ENCODE peak calls at places on chromosome 19, in eight cellular contexts. S is left ventricle myocardium inferior, M is mucosa of descending colon, A is IMR-90, F is spleen, I is MCF 10A, P is neural crest cell, N is RWPE2. V is an unnamed sample.

GRCh38 chr19:4622695-4623421 is 16.5 kb upstream of the TNFAIP8L1 start:
- DNase-seq in S (no peak), M (no peak), A (no peak), F (no peak), I (no peak), P (no peak), N (no peak), V (peak)

GRCh38 chr19:10182847-10183246 is 11.9 kb downstream of the DNMT1 start:
- DNase-seq in S (no peak), M (no peak), A (no peak), F (no peak), I (no peak), P (no peak), N (no peak), V (no peak)

GRCh38 chr19:30640266-30640965 is 268.2 kb downstream of the ZNF536 start:
- DNase-seq in S (no peak), M (no peak), A (no peak), F (no peak), I (no peak), P (no peak), N (no peak), V (no peak)

GRCh38 chr19:50723069-50723468 is at the start of gene CLEC11A:
- DNase-seq in S (peak), M (peak), A (peak), F (no peak), I (no peak), P (no peak), N (no peak), V (peak)

GRCh38 chr19:45291834-45292233 is 30.8 kb downstream of the CKM start:
- DNase-seq in S (no peak), M (no peak), A (no peak), F (no peak), I (no peak), P (no peak), N (no peak), V (no peak)

GRCh38 chr19:47228168-47228936 is 2.6 kb downstream of the BBC3 start:
- DNase-seq in S (peak), M (peak), A (peak), F (peak), I (peak), P (no peak), N (no peak), V (no peak)

GRCh38 chr19:16227837-16228636 is 30.3 kb downstream of the AP1M1 start:
- DNase-seq in S (no peak), M (no peak), A (no peak), F (no peak), I (no peak), P (no peak), N (no peak), V (no peak)

GRCh38 chr19:40247735-40248262 is 21.3 kb upstream of the CCNP start:
- DNase-seq in S (no peak), M (no peak), A (no peak), F (no peak), I (no peak), P (no peak), N (no peak), V (no peak)

GRCh38 chr19:18789883-18790565 is 1.1 kb downstream of the COMP start:
- DNase-seq in S (no peak), M (no peak), A (no peak), F (peak), I (no peak), P (no peak), N (peak), V (peak)

GRCh38 chr19:4415352-4415751 is 12.9 kb downstream of the CHAF1A start:
- DNase-seq in S (no peak), M (no peak), A (no peak), F (no peak), I (no peak), P (no peak), N (no peak), V (no peak)

GRCh38 chr19:19110410-19111137 is 27.7 kb downstream of the TMEM161A start:
- DNase-seq in S (no peak), M (peak), A (no peak), F (no peak), I (no peak), P (peak), N (no peak), V (peak)

GRCh38 chr19:46068345-46069258 is 27.8 kb upstream of the IGFL4 start:
- DNase-seq in S (no peak), M (peak), A (peak), F (no peak), I (peak), P (no peak), N (peak), V (no peak)

GRCh38 chr19:7618771-7619510 is 10.4 kb downstream of the XAB2 start:
- DNase-seq in S (no peak), M (peak), A (no peak), F (no peak), I (peak), P (no peak), N (no peak), V (no peak)

GRCh38 chr19:13022859-13023636 is 27.8 kb downstream of the NFIX start:
- DNase-seq in S (peak), M (peak), A (peak), F (no peak), I (peak), P (no peak), N (peak), V (no peak)

GRCh38 chr19:49553451-49554271 is 25.9 kb downstream of the RCN3 start:
- DNase-seq in S (no peak), M (peak), A (peak), F (no peak), I (peak), P (no peak), N (no peak), V (no peak)

GRCh38 chr19:7699422-7700127 is 2.4 kb downstream of the FCER2 start:
- DNase-seq in S (no peak), M (no peak), A (no peak), F (no peak), I (peak), P (no peak), N (no peak), V (no peak)

GRCh38 chr19:14070268-14071050 is 2.1 kb upstream of the MISP3 start:
- DNase-seq in S (peak), M (no peak), A (no peak), F (no peak), I (no peak), P (no peak), N (no peak), V (no peak)

GRCh38 chr19:3482507-3483225 is 575 bp downstream of the SMIM44 start:
- DNase-seq in S (no peak), M (peak), A (no peak), F (no peak), I (no peak), P (no peak), N (no peak), V (no peak)

GRCh38 chr19:58585442-58586130 is 12.5 kb upstream of the MZF1 start:
- DNase-seq in S (no peak), M (no peak), A (peak), F (no peak), I (no peak), P (peak), N (no peak), V (no peak)

GRCh38 chr19:3980353-3981251 is 4.7 kb downstream of the EEF2 start:
- DNase-seq in S (no peak), M (no peak), A (no peak), F (no peak), I (no peak), P (no peak), N (no peak), V (no peak)

GRCh38 chr19:35715981-35716734 is 1.6 kb upstream of the KMT2B start:
- DNase-seq in S (peak), M (peak), A (peak), F (peak), I (no peak), P (no peak), N (peak), V (peak)

GRCh38 chr19:35712910-35713845 is 4.6 kb upstream of the KMT2B start:
- DNase-seq in S (no peak), M (no peak), A (no peak), F (no peak), I (no peak), P (no peak), N (no peak), V (no peak)

GRCh38 chr19:35713904-35714440 is 3.8 kb upstream of the KMT2B start:
- DNase-seq in S (no peak), M (no peak), A (no peak), F (no peak), I (no peak), P (no peak), N (peak), V (no peak)

GRCh38 chr19:35715355-35715809 is 2.4 kb upstream of the KMT2B start:
- DNase-seq in S (no peak), M (no peak), A (no peak), F (peak), I (no peak), P (no peak), N (no peak), V (no peak)

DNA sequence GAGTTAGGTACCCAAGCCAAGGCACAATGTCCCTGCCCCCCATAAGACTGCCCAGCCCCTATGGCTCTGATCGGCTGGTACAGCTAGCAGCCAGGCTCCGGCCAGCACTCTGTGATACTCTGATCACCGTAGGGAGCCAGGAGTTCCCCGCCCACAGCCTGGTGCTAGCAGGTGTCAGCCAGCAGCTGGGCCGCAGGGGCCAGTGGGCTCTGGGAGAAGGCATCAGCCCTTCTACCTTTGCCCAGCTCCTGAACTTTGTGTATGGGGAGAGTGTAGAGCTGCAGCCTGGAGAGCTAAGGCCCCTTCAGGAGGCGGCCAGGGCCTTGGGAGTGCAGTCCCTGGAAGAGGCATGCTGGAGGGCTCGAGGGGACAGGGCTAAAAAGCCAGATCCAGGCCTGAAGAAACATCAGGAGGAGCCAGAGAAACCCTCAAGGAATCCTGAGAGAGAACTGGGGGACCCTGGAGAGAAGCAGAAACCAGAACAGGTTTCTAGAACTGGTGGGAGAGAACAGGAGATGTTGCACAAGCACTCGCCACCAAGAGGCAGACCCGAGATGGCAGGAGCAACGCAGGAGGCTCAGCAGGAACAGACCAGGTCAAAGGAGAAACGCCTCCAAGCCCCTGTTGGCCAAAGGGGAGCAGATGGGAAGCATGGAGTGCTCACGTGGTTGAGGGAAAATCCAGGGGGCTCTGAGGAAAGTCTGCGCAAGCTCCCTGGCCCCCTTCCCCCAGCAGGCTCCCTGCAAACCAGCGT is 3.0 kb upstream of the KMT2B start:
- DNase-seq in S (no peak), M (no peak), A (no peak), F (no peak), I (no peak), P (no peak), N (no peak), V (no peak)
- TF ChIP-seq CTCF in S (no peak), M (no peak), A (no peak), F (peak), I (no peak), P (no peak), N (no peak), V (no peak)

GRCh38 chr19:11335449-11336146 is 3.9 kb downstream of the RAB3D start:
- DNase-seq in S (no peak), M (no peak), A (no peak), F (no peak), I (no peak), P (no peak), N (no peak), V (no peak)

GRCh38 chr19:11339254-11340098 is at the start of gene RAB3D:
- DNase-seq in S (peak), M (peak), A (peak), F (peak), I (peak), P (peak), N (peak), V (peak)

GRCh38 chr19:11338164-11338563 is 1.3 kb downstream of the RAB3D start:
- DNase-seq in S (no peak), M (peak), A (no peak), F (no peak), I (no peak), P (no peak), N (no peak), V (no peak)

GRCh38 chr19:11338569-11339253 is 746 bp downstream of the RAB3D start:
- DNase-seq in S (no peak), M (no peak), A (no peak), F (no peak), I (peak), P (no peak), N (no peak), V (no peak)

DNA sequence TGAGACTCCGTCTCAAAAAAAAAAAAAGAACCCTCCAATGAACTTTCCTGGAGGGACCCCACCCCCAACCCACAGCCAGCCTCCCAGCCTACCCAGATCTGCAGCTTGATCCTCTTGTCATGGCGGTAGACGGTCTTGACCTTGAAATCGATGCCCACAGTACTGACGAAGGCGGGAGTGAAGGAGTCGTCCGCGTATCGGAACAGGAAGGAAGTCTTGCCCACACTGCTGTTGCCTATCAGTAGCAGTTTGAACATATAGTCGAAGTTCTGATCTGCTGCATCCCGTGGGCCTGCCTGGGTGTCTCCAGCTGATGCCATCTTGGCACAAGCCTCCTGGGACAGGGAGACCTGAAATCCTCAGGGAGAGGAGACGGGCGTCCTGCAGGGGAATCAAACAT is 2.4 kb downstream of the RAB3D start:
- DNase-seq in S (no peak), M (no peak), A (no peak), F (no peak), I (no peak), P (no peak), N (no peak), V (no peak)
- TF ChIP-seq CTCF in S (no peak), M (no peak), A (no peak), F (no peak), I (no peak), P (no peak), N (no peak), V (no peak)

GRCh38 chr19:1601613-1602064 is 3.6 kb downstream of the UQCR11 start:
- DNase-seq in S (no peak), M (no peak), A (no peak), F (no peak), I (no peak), P (no peak), N (no peak), V (no peak)
- TF ChIP-seq CTCF in S (no peak), M (no peak), A (peak), F (no peak), I (peak), P (peak), N (no peak), V (peak)

GRCh38 chr19:1514295-1514661 is 1.5 kb upstream of the ADAMTSL5 start:
- DNase-seq in S (no peak), M (no peak), A (no peak), F (no peak), I (no peak), P (no peak), N (no peak), V (no peak)

GRCh38 chr19:1512671-1513491 is at the start of gene ADAMTSL5:
- DNase-seq in S (peak), M (peak), A (peak), F (no peak), I (peak), P (no peak), N (no peak), V (peak)

GRCh38 chr19:1511989-1512338 is 855 bp downstream of the ADAMTSL5 start:
- DNase-seq in S (no peak), M (no peak), A (no peak), F (no peak), I (no peak), P (no peak), N (no peak), V (no peak)

GRCh38 chr19:1514986-1515721 is 2.3 kb upstream of the ADAMTSL5 start:
- DNase-seq in S (no peak), M (no peak), A (no peak), F (no peak), I (no peak), P (no peak), N (no peak), V (no peak)

DNA sequence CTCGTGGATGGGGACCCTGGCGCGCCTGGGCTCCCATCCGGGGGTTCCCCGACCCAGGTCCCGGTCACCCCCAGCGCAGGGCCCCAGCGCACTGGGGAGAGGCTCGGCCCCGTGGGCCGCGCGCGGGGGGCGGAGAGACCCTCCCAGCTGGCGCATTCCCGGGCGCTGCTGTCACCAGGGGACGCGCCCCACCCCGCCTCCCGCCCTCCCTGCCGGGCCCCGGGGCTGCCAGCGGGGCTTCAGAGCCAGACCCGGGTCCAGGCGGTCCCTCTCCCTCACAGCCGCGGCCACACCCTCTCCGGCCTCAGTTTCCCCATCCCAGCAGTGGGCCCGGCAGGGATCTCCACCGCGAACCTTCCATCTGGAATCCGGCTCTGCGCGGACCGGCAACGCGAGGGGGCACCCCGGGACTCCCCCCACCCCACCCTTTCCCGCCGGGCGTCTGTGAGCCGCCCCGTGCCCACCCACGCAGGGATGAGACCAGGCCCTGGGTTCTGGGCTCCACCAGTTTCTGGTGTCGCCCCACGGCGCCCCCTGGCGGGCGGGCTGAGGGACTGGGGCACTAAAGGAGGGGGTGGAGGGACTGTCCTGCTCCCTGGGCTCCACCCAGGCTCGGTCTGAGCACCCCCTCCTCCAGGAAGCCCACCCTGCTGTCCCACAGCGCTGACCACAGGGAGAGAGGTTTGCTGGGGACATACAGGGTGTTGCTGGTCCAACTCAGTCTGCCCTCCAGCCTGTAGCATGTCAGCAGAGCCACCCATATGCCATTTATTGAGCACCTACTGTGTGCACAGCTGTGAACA is 874 bp upstream of the ADAMTSL5 start:
- DNase-seq in S (peak), M (peak), A (peak), F (peak), I (peak), P (no peak), N (no peak), V (peak)
- TF ChIP-seq CTCF in S (peak), M (peak), A (peak), F (peak), I (peak), P (peak), N (peak), V (peak)

GRCh38 chr19:20357921-20358320 is 190.9 kb downstream of the ZNF486 start:
- DNase-seq in S (no peak), M (no peak), A (no peak), F (no peak), I (no peak), P (no peak), N (no peak), V (no peak)

GRCh38 chr19:20365146-20365545 is 198.1 kb downstream of the ZNF486 start:
- DNase-seq in S (no peak), M (no peak), A (no peak), F (no peak), I (no peak), P (no peak), N (no peak), V (no peak)

GRCh38 chr19:20359933-20360720 is 193.1 kb downstream of the ZNF486 start:
- DNase-seq in S (no peak), M (no peak), A (no peak), F (no peak), I (no peak), P (peak), N (no peak), V (no peak)
- TF ChIP-seq CTCF in S (peak), M (no peak), A (no peak), F (no peak), I (no peak), P (peak), N (no peak), V (no peak)

GRCh38 chr19:42176649-42176989 is 40.9 kb downstream of the DEDD2 start:
- DNase-seq in S (no peak), M (no peak), A (no peak), F (no peak), I (peak), P (no peak), N (no peak), V (no peak)

GRCh38 chr19:42177686-42178019 is 39.8 kb downstream of the DEDD2 start:
- DNase-seq in S (no peak), M (no peak), A (no peak), F (no peak), I (no peak), P (no peak), N (no peak), V (no peak)

GRCh38 chr19:42176990-42177685 is 40.3 kb downstream of the DEDD2 start:
- DNase-seq in S (peak), M (peak), A (peak), F (peak), I (peak), P (peak), N (no peak), V (peak)

GRCh38 chr19:42179501-42179817 is 38.0 kb downstream of the DEDD2 start:
- DNase-seq in S (no peak), M (no peak), A (no peak), F (no peak), I (no peak), P (no peak), N (no peak), V (no peak)

GRCh38 chr19:42178791-42179500 is 38.5 kb downstream of the DEDD2 start:
- DNase-seq in S (no peak), M (no peak), A (no peak), F (no peak), I (no peak), P (peak), N (no peak), V (peak)
- TF ChIP-seq CTCF in S (no peak), M (no peak), A (no peak), F (peak), I (peak), P (peak), N (no peak), V (peak)

GRCh38 chr19:5622465-5623396 is at the start of the genes SAFB and SAFB2:
- DNase-seq in S (peak), M (peak), A (peak), F (peak), I (peak), P (peak), N (peak), V (peak)

GRCh38 chr19:5623397-5624153 is 692 bp downstream of the SAFB start:
- DNase-seq in S (no peak), M (peak), A (no peak), F (no peak), I (no peak), P (peak), N (no peak), V (no peak)

GRCh38 chr19:5625641-5626040 is 2.8 kb downstream of the SAFB start:
- DNase-seq in S (no peak), M (no peak), A (no peak), F (no peak), I (no peak), P (no peak), N (no peak), V (no peak)

GRCh38 chr19:5624741-5625140 is 1.9 kb downstream of the SAFB start:
- DNase-seq in S (no peak), M (no peak), A (no peak), F (no peak), I (no peak), P (no peak), N (no peak), V (no peak)

GRCh38 chr19:5624154-5624663 is 1.3 kb downstream of the SAFB start:
- DNase-seq in S (peak), M (peak), A (peak), F (peak), I (peak), P (no peak), N (no peak), V (peak)
- TF ChIP-seq CTCF in S (no peak), M (no peak), A (no peak), F (no peak), I (no peak), P (no peak), N (no peak), V (no peak)

GRCh38 chr19:44182145-44182544 is 17.2 kb downstream of the ZNF226 start:
- DNase-seq in S (no peak), M (no peak), A (no peak), F (no peak), I (no peak), P (no peak), N (no peak), V (no peak)
- TF ChIP-seq CTCF in S (no peak), M (no peak), A (no peak), F (no peak), I (no peak), P (no peak), N (no peak), V (no peak)

GRCh38 chr19:20558011-20558410 is 7.6 kb downstream of the ZNF737 start:
- DNase-seq in S (no peak), M (no peak), A (no peak), F (no peak), I (no peak), P (no peak), N (no peak), V (no peak)
- TF ChIP-seq CTCF in S (peak), M (no peak), A (no peak), F (peak), I (no peak), P (peak), N (no peak), V (no peak)

V was measured in nephron progenitor cell.